ENCODE peak calls at places on chromosomes 16 and 17, in eight cellular contexts. One of them, this sample, is unnamed.
A peak's percentile ranks its signal among the peaks of the same experiment; 100 is the strongest.

GRCh38 chr16:27408602-27409031 is 6.6 kb downstream of the IL21R start:
- DNase-seq in thoracic aorta: no peak
- DNase-seq in AG09309: no peak
- DNase-seq in upper lobe of right lung: no peak
- DNase-seq in activated CD8-positive, alpha-beta T cell treated with anti-CD3 and anti-CD28 coated beads for 36 hours: peak; percentile 41
- DNase-seq in MM.1S: no peak
- DNase-seq in BJ: no peak
- DNase-seq in fibroblast of lung: no peak
- DNase-seq in this sample: no peak

GRCh38 chr16:31215287-31216115 is 1.4 kb downstream of the PYDC1 start:
- DNase-seq in thoracic aorta: no peak
- DNase-seq in AG09309: no peak
- DNase-seq in upper lobe of right lung: peak; percentile 82
- DNase-seq in activated CD8-positive, alpha-beta T cell treated with anti-CD3 and anti-CD28 coated beads for 36 hours: peak; percentile 52
- DNase-seq in MM.1S: no peak
- DNase-seq in BJ: no peak
- DNase-seq in fibroblast of lung: peak; percentile 71
- DNase-seq in this sample: peak; percentile 83

GRCh38 chr16:51453296-51453695 is 302.2 kb upstream of the SALL1 start:
- DNase-seq in thoracic aorta: no peak
- DNase-seq in AG09309: no peak
- DNase-seq in upper lobe of right lung: no peak
- DNase-seq in activated CD8-positive, alpha-beta T cell treated with anti-CD3 and anti-CD28 coated beads for 36 hours: no peak
- DNase-seq in MM.1S: no peak
- DNase-seq in BJ: no peak
- DNase-seq in fibroblast of lung: no peak
- DNase-seq in this sample: no peak

GRCh38 chr17:47305302-47305923 is 18.3 kb upstream of the EFCAB13 start:
- DNase-seq in thoracic aorta: no peak
- DNase-seq in AG09309: peak; percentile 84
- DNase-seq in upper lobe of right lung: no peak
- DNase-seq in activated CD8-positive, alpha-beta T cell treated with anti-CD3 and anti-CD28 coated beads for 36 hours: peak; percentile 12
- DNase-seq in MM.1S: no peak
- DNase-seq in BJ: peak; percentile 89
- DNase-seq in fibroblast of lung: peak; percentile 96
- DNase-seq in this sample: no peak

GRCh38 chr17:58200024-58200633 is 7.6 kb downstream of the EPX start:
- DNase-seq in thoracic aorta: no peak
- DNase-seq in AG09309: no peak
- DNase-seq in upper lobe of right lung: peak; percentile 78
- DNase-seq in activated CD8-positive, alpha-beta T cell treated with anti-CD3 and anti-CD28 coated beads for 36 hours: peak; percentile 74
- DNase-seq in MM.1S: peak; percentile 53
- DNase-seq in BJ: no peak
- DNase-seq in fibroblast of lung: peak; percentile 20
- DNase-seq in this sample: no peak

GRCh38 chr17:45129940-45130639 is 2.2 kb downstream of the PLCD3 start:
- DNase-seq in thoracic aorta: no peak
- DNase-seq in AG09309: no peak
- DNase-seq in upper lobe of right lung: no peak
- DNase-seq in activated CD8-positive, alpha-beta T cell treated with anti-CD3 and anti-CD28 coated beads for 36 hours: no peak
- DNase-seq in MM.1S: no peak
- DNase-seq in BJ: no peak
- DNase-seq in fibroblast of lung: no peak
- DNase-seq in this sample: peak; percentile 48

GRCh38 chr16:11152677-11153321 is 103.2 kb downstream of the SOCS1 start:
- DNase-seq in thoracic aorta: no peak
- DNase-seq in AG09309: no peak
- DNase-seq in upper lobe of right lung: no peak
- DNase-seq in activated CD8-positive, alpha-beta T cell treated with anti-CD3 and anti-CD28 coated beads for 36 hours: no peak
- DNase-seq in MM.1S: no peak
- DNase-seq in BJ: no peak
- DNase-seq in fibroblast of lung: no peak
- DNase-seq in this sample: no peak

GRCh38 chr17:31517524-31517923 is 126.0 kb downstream of the RAB11FIP4 start:
- DNase-seq in thoracic aorta: no peak
- DNase-seq in AG09309: no peak
- DNase-seq in upper lobe of right lung: no peak
- DNase-seq in activated CD8-positive, alpha-beta T cell treated with anti-CD3 and anti-CD28 coated beads for 36 hours: no peak
- DNase-seq in MM.1S: no peak
- DNase-seq in BJ: no peak
- DNase-seq in fibroblast of lung: no peak
- DNase-seq in this sample: no peak

GRCh38 chr17:28744104-28744801 is 442 bp downstream of the TRAF4 start:
- DNase-seq in thoracic aorta: no peak
- DNase-seq in AG09309: no peak
- DNase-seq in upper lobe of right lung: peak; percentile 87
- DNase-seq in activated CD8-positive, alpha-beta T cell treated with anti-CD3 and anti-CD28 coated beads for 36 hours: peak; percentile 76
- DNase-seq in MM.1S: peak; percentile 57
- DNase-seq in BJ: no peak
- DNase-seq in fibroblast of lung: peak; percentile 44
- DNase-seq in this sample: no peak

GRCh38 chr16:80656731-80657150 is 115.9 kb downstream of the DYNLRB2 start:
- DNase-seq in thoracic aorta: no peak
- DNase-seq in AG09309: no peak
- DNase-seq in upper lobe of right lung: no peak
- DNase-seq in activated CD8-positive, alpha-beta T cell treated with anti-CD3 and anti-CD28 coated beads for 36 hours: peak; percentile 43
- DNase-seq in MM.1S: peak; percentile 52
- DNase-seq in BJ: no peak
- DNase-seq in fibroblast of lung: no peak
- DNase-seq in this sample: no peak

GRCh38 chr16:19419691-19420060 is 2.0 kb downstream of the TMC5 start:
- DNase-seq in thoracic aorta: no peak
- DNase-seq in AG09309: no peak
- DNase-seq in upper lobe of right lung: no peak
- DNase-seq in activated CD8-positive, alpha-beta T cell treated with anti-CD3 and anti-CD28 coated beads for 36 hours: no peak
- DNase-seq in MM.1S: no peak
- DNase-seq in BJ: no peak
- DNase-seq in fibroblast of lung: peak; percentile 27
- DNase-seq in this sample: no peak

GRCh38 chr17:78378225-78379133 is at the start of gene PGS1:
- DNase-seq in thoracic aorta: no peak
- DNase-seq in AG09309: no peak
- DNase-seq in upper lobe of right lung: peak; percentile 92
- DNase-seq in activated CD8-positive, alpha-beta T cell treated with anti-CD3 and anti-CD28 coated beads for 36 hours: peak; percentile 86
- DNase-seq in MM.1S: peak; percentile 80
- DNase-seq in BJ: no peak
- DNase-seq in fibroblast of lung: peak; percentile 71
- DNase-seq in this sample: peak; percentile 64

GRCh38 chr17:27888945-27889344 is 4.2 kb downstream of the LYRM9 start:
- DNase-seq in thoracic aorta: no peak
- DNase-seq in AG09309: no peak
- DNase-seq in upper lobe of right lung: no peak
- DNase-seq in activated CD8-positive, alpha-beta T cell treated with anti-CD3 and anti-CD28 coated beads for 36 hours: no peak
- DNase-seq in MM.1S: no peak
- DNase-seq in BJ: no peak
- DNase-seq in fibroblast of lung: peak; percentile 12
- DNase-seq in this sample: no peak

GRCh38 chr16:3022697-3023414 is 886 bp downstream of the HCFC1R1 start:
- DNase-seq in thoracic aorta: peak; percentile 45
- DNase-seq in AG09309: no peak
- DNase-seq in upper lobe of right lung: no peak
- DNase-seq in activated CD8-positive, alpha-beta T cell treated with anti-CD3 and anti-CD28 coated beads for 36 hours: peak; percentile 52
- DNase-seq in MM.1S: peak; percentile 2
- DNase-seq in BJ: no peak
- DNase-seq in fibroblast of lung: no peak
- DNase-seq in this sample: peak; percentile 41

GRCh38 chr17:8375738-8376259 is 705 bp downstream of the KRABD2 start:
- DNase-seq in thoracic aorta: no peak
- DNase-seq in AG09309: no peak
- DNase-seq in upper lobe of right lung: no peak
- DNase-seq in activated CD8-positive, alpha-beta T cell treated with anti-CD3 and anti-CD28 coated beads for 36 hours: no peak
- DNase-seq in MM.1S: no peak
- DNase-seq in BJ: no peak
- DNase-seq in fibroblast of lung: peak; percentile 39
- DNase-seq in this sample: no peak

GRCh38 chr16:88839026-88839529 is 17.7 kb downstream of the GALNS start:
- DNase-seq in thoracic aorta: no peak
- DNase-seq in AG09309: no peak
- DNase-seq in upper lobe of right lung: no peak
- DNase-seq in activated CD8-positive, alpha-beta T cell treated with anti-CD3 and anti-CD28 coated beads for 36 hours: no peak
- DNase-seq in MM.1S: no peak
- DNase-seq in BJ: no peak
- DNase-seq in fibroblast of lung: no peak
- DNase-seq in this sample: no peak
- TF ChIP-seq CTCF in thoracic aorta: no peak
- TF ChIP-seq CTCF in AG09309: no peak
- TF ChIP-seq CTCF in upper lobe of right lung: no peak
- TF ChIP-seq CTCF in activated CD8-positive, alpha-beta T cell treated with anti-CD3 and anti-CD28 coated beads for 36 hours: no peak
- TF ChIP-seq CTCF in MM.1S: no peak
- TF ChIP-seq CTCF in BJ: no peak
- TF ChIP-seq CTCF in fibroblast of lung: no peak
- TF ChIP-seq CTCF in this sample: no peak

GRCh38 chr17:37225458-37225857 is 150.3 kb upstream of the C17orf78 start:
- DNase-seq in thoracic aorta: no peak
- DNase-seq in AG09309: no peak
- DNase-seq in upper lobe of right lung: no peak
- DNase-seq in activated CD8-positive, alpha-beta T cell treated with anti-CD3 and anti-CD28 coated beads for 36 hours: no peak
- DNase-seq in MM.1S: no peak
- DNase-seq in BJ: no peak
- DNase-seq in fibroblast of lung: no peak
- DNase-seq in this sample: no peak

GRCh38 chr17:37218849-37219248 is 156.9 kb upstream of the C17orf78 start:
- DNase-seq in thoracic aorta: no peak
- DNase-seq in AG09309: no peak
- DNase-seq in upper lobe of right lung: no peak
- DNase-seq in activated CD8-positive, alpha-beta T cell treated with anti-CD3 and anti-CD28 coated beads for 36 hours: no peak
- DNase-seq in MM.1S: no peak
- DNase-seq in BJ: no peak
- DNase-seq in fibroblast of lung: no peak
- DNase-seq in this sample: peak; percentile 20

GRCh38 chr17:37221865-37222264 is 153.9 kb upstream of the C17orf78 start:
- DNase-seq in thoracic aorta: no peak
- DNase-seq in AG09309: no peak
- DNase-seq in upper lobe of right lung: no peak
- DNase-seq in activated CD8-positive, alpha-beta T cell treated with anti-CD3 and anti-CD28 coated beads for 36 hours: no peak
- DNase-seq in MM.1S: no peak
- DNase-seq in BJ: no peak
- DNase-seq in fibroblast of lung: no peak
- DNase-seq in this sample: no peak

GRCh38 chr17:37219876-37220608 is 155.7 kb upstream of the C17orf78 start:
- DNase-seq in thoracic aorta: no peak
- DNase-seq in AG09309: no peak
- DNase-seq in upper lobe of right lung: no peak
- DNase-seq in activated CD8-positive, alpha-beta T cell treated with anti-CD3 and anti-CD28 coated beads for 36 hours: no peak
- DNase-seq in MM.1S: no peak
- DNase-seq in BJ: no peak
- DNase-seq in fibroblast of lung: no peak
- DNase-seq in this sample: no peak

GRCh38 chr17:37220609-37220953 is 155.2 kb upstream of the C17orf78 start:
- DNase-seq in thoracic aorta: no peak
- DNase-seq in AG09309: no peak
- DNase-seq in upper lobe of right lung: no peak
- DNase-seq in activated CD8-positive, alpha-beta T cell treated with anti-CD3 and anti-CD28 coated beads for 36 hours: peak; percentile 43
- DNase-seq in MM.1S: peak; percentile 12
- DNase-seq in BJ: no peak
- DNase-seq in fibroblast of lung: no peak
- DNase-seq in this sample: no peak
- TF ChIP-seq CTCF in thoracic aorta: no peak
- TF ChIP-seq CTCF in AG09309: peak; percentile 73
- TF ChIP-seq CTCF in upper lobe of right lung: no peak
- TF ChIP-seq CTCF in activated CD8-positive, alpha-beta T cell treated with anti-CD3 and anti-CD28 coated beads for 36 hours: no peak
- TF ChIP-seq CTCF in MM.1S: peak; percentile 33
- TF ChIP-seq CTCF in BJ: peak; percentile 75
- TF ChIP-seq CTCF in fibroblast of lung: peak; percentile 46
- TF ChIP-seq CTCF in this sample: no peak

GRCh38 chr16:29995911-29996772 is at the start of gene INO80E:
- DNase-seq in thoracic aorta: peak; percentile 92
- DNase-seq in AG09309: peak; percentile 62
- DNase-seq in upper lobe of right lung: peak; percentile 100
- DNase-seq in activated CD8-positive, alpha-beta T cell treated with anti-CD3 and anti-CD28 coated beads for 36 hours: peak; percentile 99
- DNase-seq in MM.1S: peak; percentile 98
- DNase-seq in BJ: peak; percentile 76
- DNase-seq in fibroblast of lung: peak; percentile 92
- DNase-seq in this sample: peak; percentile 98
- TF ChIP-seq CTCF in thoracic aorta: no peak
- TF ChIP-seq CTCF in AG09309: no peak
- TF ChIP-seq CTCF in upper lobe of right lung: no peak
- TF ChIP-seq CTCF in activated CD8-positive, alpha-beta T cell treated with anti-CD3 and anti-CD28 coated beads for 36 hours: no peak
- TF ChIP-seq CTCF in MM.1S: no peak
- TF ChIP-seq CTCF in BJ: peak; percentile 2
- TF ChIP-seq CTCF in fibroblast of lung: no peak
- TF ChIP-seq CTCF in this sample: no peak

GRCh38 chr17:68790481-68790880 is 164.7 kb downstream of the ABCA8 start:
- DNase-seq in thoracic aorta: no peak
- DNase-seq in AG09309: no peak
- DNase-seq in upper lobe of right lung: no peak
- DNase-seq in activated CD8-positive, alpha-beta T cell treated with anti-CD3 and anti-CD28 coated beads for 36 hours: no peak
- DNase-seq in MM.1S: no peak
- DNase-seq in BJ: no peak
- DNase-seq in fibroblast of lung: peak; percentile 24
- DNase-seq in this sample: no peak

GRCh38 chr17:68790931-68791330 is 164.3 kb downstream of the ABCA8 start:
- DNase-seq in thoracic aorta: no peak
- DNase-seq in AG09309: no peak
- DNase-seq in upper lobe of right lung: no peak
- DNase-seq in activated CD8-positive, alpha-beta T cell treated with anti-CD3 and anti-CD28 coated beads for 36 hours: no peak
- DNase-seq in MM.1S: no peak
- DNase-seq in BJ: no peak
- DNase-seq in fibroblast of lung: peak; percentile 49
- DNase-seq in this sample: no peak

GRCh38 chr17:68792042-68792685 is 163.0 kb downstream of the ABCA8 start:
- DNase-seq in thoracic aorta: no peak
- DNase-seq in AG09309: no peak
- DNase-seq in upper lobe of right lung: no peak
- DNase-seq in activated CD8-positive, alpha-beta T cell treated with anti-CD3 and anti-CD28 coated beads for 36 hours: no peak
- DNase-seq in MM.1S: no peak
- DNase-seq in BJ: no peak
- DNase-seq in fibroblast of lung: no peak
- DNase-seq in this sample: no peak

GRCh38 chr17:68792873-68793272 is 162.3 kb downstream of the ABCA8 start:
- DNase-seq in thoracic aorta: no peak
- DNase-seq in AG09309: no peak
- DNase-seq in upper lobe of right lung: no peak
- DNase-seq in activated CD8-positive, alpha-beta T cell treated with anti-CD3 and anti-CD28 coated beads for 36 hours: no peak
- DNase-seq in MM.1S: no peak
- DNase-seq in BJ: no peak
- DNase-seq in fibroblast of lung: no peak
- DNase-seq in this sample: no peak

DNA sequence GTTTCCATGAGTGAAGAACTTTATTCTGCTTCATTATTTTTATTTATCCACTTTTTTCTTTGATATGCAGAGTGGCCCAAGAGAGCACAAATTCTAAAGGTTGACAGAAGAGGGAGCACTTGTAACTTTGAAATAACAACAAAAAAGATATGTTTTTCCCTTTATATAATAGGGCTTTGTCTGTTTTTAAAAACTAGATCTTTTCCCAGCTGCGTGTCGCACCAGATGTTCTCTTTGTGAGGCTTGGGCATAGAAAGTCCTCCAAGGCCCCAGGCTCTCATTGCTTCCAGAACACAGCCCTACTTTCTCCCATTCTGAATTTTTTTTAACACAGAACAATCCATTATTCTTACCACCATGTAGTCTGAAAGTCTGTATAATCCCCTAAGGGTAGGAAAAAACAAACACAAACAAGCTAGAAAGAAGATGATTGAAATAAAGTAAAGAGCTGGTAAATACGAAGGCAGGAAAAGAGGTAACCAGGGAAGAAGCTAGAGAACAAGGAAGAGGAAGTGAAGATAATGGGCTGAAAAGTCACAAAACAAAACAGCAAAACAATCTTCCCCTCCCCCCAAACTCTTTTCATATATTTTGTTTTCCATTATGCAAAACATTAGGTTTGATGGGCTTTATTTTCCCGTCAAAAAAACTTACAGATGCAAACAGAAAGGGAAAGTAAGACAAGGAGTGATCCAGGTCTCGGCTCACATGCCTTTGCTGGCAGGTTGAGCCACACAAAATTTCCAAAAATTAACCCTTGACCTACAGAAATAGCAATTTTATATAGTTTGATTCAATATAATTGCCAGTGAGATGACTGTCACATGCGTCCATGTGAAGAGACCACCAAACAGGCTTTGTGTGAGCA is 160.3 kb downstream of the ABCA8 start:
- DNase-seq in thoracic aorta: no peak
- DNase-seq in AG09309: no peak
- DNase-seq in upper lobe of right lung: no peak
- DNase-seq in activated CD8-positive, alpha-beta T cell treated with anti-CD3 and anti-CD28 coated beads for 36 hours: no peak
- DNase-seq in MM.1S: peak; percentile 40
- DNase-seq in BJ: no peak
- DNase-seq in fibroblast of lung: peak; percentile 24
- DNase-seq in this sample: no peak
- TF ChIP-seq CTCF in thoracic aorta: no peak
- TF ChIP-seq CTCF in AG09309: peak; percentile 39
- TF ChIP-seq CTCF in upper lobe of right lung: peak; percentile 48
- TF ChIP-seq CTCF in activated CD8-positive, alpha-beta T cell treated with anti-CD3 and anti-CD28 coated beads for 36 hours: peak; percentile 39
- TF ChIP-seq CTCF in MM.1S: peak; percentile 51
- TF ChIP-seq CTCF in BJ: peak; percentile 49
- TF ChIP-seq CTCF in fibroblast of lung: no peak
- TF ChIP-seq CTCF in this sample: no peak

This sample was measured in gastrocnemius medialis.